ENCODE peak calls at places on chromosomes 6 and 20, in four cellular contexts. C is uterus; Z is CD8-positive, alpha-beta T cell; M is hepatocyte. Y is an unnamed sample. For H3K36me3, the result is how much of the 10 kb centered on the place peaks cover.

GRCh38 chr6:30963641-30964040 is 19.9 kb upstream of the MUC21 start:
- DNase-seq in C (no peak), Z (no peak), M (no peak), Y (no peak)

GRCh38 chr20:54611701-54612487 is 136.5 kb downstream of the DOK5 start:
- DNase-seq in C (no peak), Z (no peak), M (peak), Y (no peak)

GRCh38 chr6:165656581-165657324 is 6.3 kb downstream of the PDE10A start:
- DNase-seq in C (no peak), Z (no peak), M (no peak), Y (no peak)

GRCh38 chr20:32566379-32567374 is 18.5 kb downstream of the NOL4L start:
- DNase-seq in C (no peak), Z (no peak), M (no peak), Y (no peak)

GRCh38 chr6:113328886-113329381 is 528.2 kb upstream of the MARCKS start:
- DNase-seq in C (peak), Z (no peak), M (no peak), Y (no peak)

GRCh38 chr6:31836676-31837611 is 9.4 kb downstream of the HSPA1B start:
- DNase-seq in C (no peak), Z (no peak), M (peak), Y (no peak)

GRCh38 chr6:44062105-44062770 is 65.0 kb downstream of the MRPL14 start:
- DNase-seq in C (no peak), Z (no peak), M (no peak), Y (no peak)

GRCh38 chr6:156780117-156780641 is 3.0 kb downstream of the ARID1B start:
- DNase-seq in C (no peak), Z (peak), M (peak), Y (peak)

GRCh38 chr6:73299171-73300073 is 36.4 kb upstream of the KHDC1 start:
- DNase-seq in C (no peak), Z (no peak), M (no peak), Y (no peak)

GRCh38 chr6:112096901-112097300 is 9.5 kb downstream of the FAM229B start:
- DNase-seq in C (no peak), Z (no peak), M (no peak), Y (no peak)

GRCh38 chr6:11426571-11426970 is 111.0 kb upstream of the TMEM170B start:
- DNase-seq in C (no peak), Z (no peak), M (no peak), Y (no peak)

GRCh38 chr6:56278186-56278585 is 30.8 kb upstream of the COL21A1 start:
- DNase-seq in C (no peak), Z (no peak), M (peak), Y (no peak)

GRCh38 chr20:51532577-51533191 is 9.8 kb downstream of the NFATC2 start:
- DNase-seq in C (no peak), Z (no peak), M (no peak), Y (no peak)

GRCh38 chr20:20492521-20493334 is 124.8 kb downstream of the INSM1 start:
- DNase-seq in C (no peak), Z (no peak), M (no peak), Y (no peak)

GRCh38 chr20:33864324-33864963 is 53.3 kb downstream of the CHMP4B start:
- DNase-seq in C (no peak), Z (no peak), M (no peak), Y (peak)

GRCh38 chr6:34322732-34323131 is 69.7 kb downstream of the NUDT3 start:
- DNase-seq in C (no peak), Z (no peak), M (no peak), Y (no peak)

GRCh38 chr6:41719796-41720620 is 15.4 kb downstream of the TFEB start:
- DNase-seq in C (no peak), Z (no peak), M (no peak), Y (no peak)

GRCh38 chr20:14055127-14055742 is 59.9 kb downstream of the MACROD2 start:
- DNase-seq in C (no peak), Z (no peak), M (peak), Y (no peak)

GRCh38 chr6:4319992-4320683 is 184.8 kb upstream of the ECI2 start:
- DNase-seq in C (no peak), Z (no peak), M (no peak), Y (no peak)

GRCh38 chr6:32214126-32214525 is 9.7 kb downstream of the NOTCH4 start:
- DNase-seq in C (no peak), Z (no peak), M (no peak), Y (no peak)

GRCh38 chr6:2768125-2768524 is 2.9 kb downstream of the WRNIP1 start:
- DNase-seq in C (no peak), Z (no peak), M (no peak), Y (no peak)

GRCh38 chr6:335146-335545 is 42.9 kb downstream of the DUSP22 start:
- DNase-seq in C (no peak), Z (no peak), M (no peak), Y (no peak)

GRCh38 chr20:10609276-10609675 is 64.5 kb downstream of the JAG1 start:
- DNase-seq in C (peak), Z (no peak), M (no peak), Y (no peak)

GRCh38 chr6:31197559-31198305 is 27.2 kb upstream of the POU5F1 start:
- DNase-seq in C (peak), Z (peak), M (peak), Y (peak)

GRCh38 chr20:23060629-23061028 is 11.2 kb upstream of the THBD start:
- DNase-seq in C (no peak), Z (no peak), M (no peak), Y (no peak)

GRCh38 chr20:13449868-13450441 is 188.8 kb downstream of the TASP1 start:
- DNase-seq in C (no peak), Z (no peak), M (no peak), Y (no peak)

GRCh38 chr6:12431023-12431422 is 140.9 kb downstream of the EDN1 start:
- DNase-seq in C (no peak), Z (no peak), M (no peak), Y (no peak)

GRCh38 chr20:2697768-2698167 is 5.2 kb downstream of the EBF4 start:
- DNase-seq in C (no peak), Z (peak), M (no peak), Y (no peak)

GRCh38 chr6:168884050-168884645 is 369.5 kb downstream of the THBS2 start:
- DNase-seq in C (no peak), Z (peak), M (no peak), Y (no peak)
- H3K27ac ChIP-seq in C (no peak), Z (peak), M (no peak), Y (no peak)

GRCh38 chr6:35733633-35734032 is 3.2 kb upstream of the ARMC12 start:
- DNase-seq in C (no peak), Z (no peak), M (no peak), Y (no peak)

GRCh38 chr6:35729722-35730121 is 7.1 kb upstream of the ARMC12 start:
- DNase-seq in C (no peak), Z (no peak), M (no peak), Y (no peak)

GRCh38 chr6:35731414-35731735 is 5.5 kb upstream of the ARMC12 start:
- DNase-seq in C (peak), Z (peak), M (peak), Y (peak)

GRCh38 chr6:35730745-35731413 is 6.0 kb upstream of the ARMC12 start:
- DNase-seq in C (no peak), Z (no peak), M (no peak), Y (no peak)

DNA sequence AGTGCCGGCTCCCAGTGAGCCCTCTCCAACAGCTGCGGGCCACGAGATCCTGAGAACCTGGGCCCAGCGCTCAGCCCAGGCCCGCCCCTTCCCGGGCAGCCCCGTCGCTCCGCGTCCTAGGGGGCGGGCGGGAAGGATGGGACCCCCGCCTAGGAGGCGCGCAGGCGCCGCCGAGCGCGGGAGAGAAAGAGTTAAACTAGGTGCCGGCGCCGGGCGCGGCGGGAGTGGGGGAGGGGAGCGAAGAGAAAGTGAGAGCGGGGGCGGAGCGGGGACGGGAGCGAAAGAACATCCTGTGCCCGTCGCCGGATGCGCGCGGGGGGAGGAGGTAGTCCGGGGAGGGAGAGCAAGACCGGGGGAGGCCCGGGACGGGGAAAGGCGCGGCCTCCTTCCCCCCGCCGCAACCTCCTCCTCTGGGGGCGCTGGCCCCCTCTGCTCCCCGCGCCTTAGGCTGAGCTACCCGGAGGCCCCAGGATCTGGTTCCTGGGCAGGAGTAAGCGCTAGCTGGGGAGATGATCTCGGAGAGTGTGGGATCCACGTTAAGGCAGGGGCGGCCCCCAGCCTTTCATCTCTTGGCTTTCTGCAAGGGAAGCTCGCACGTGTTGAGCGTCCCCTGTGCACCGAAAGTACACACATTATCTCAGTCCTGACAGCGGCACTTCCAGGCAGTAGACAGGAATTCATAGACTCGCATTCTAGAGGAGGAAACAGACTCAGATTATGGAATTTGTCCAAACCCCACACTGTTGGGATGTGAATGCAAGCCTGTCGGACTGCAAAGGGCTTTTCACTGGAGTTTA is 4.9 kb upstream of the ARMC12 start:
- DNase-seq in C (peak), Z (peak), M (peak), Y (peak)
- TF ChIP-seq CTCF in C (no peak), Z (peak), M (no peak), Y (peak)

GRCh38 chr20:3823881-3824280 is 3.5 kb downstream of the AP5S1 start:
- DNase-seq in C (no peak), Z (no peak), M (no peak), Y (no peak)
- H3K36me3 ChIP-seq in C (under half), Z (under half), M (under half), Y (under half)

GRCh38 chr20:50399003-50399916 is 110.9 kb upstream of the PTPN1 start:
- DNase-seq in C (peak), Z (no peak), M (peak), Y (no peak)

GRCh38 chr20:50400705-50401045 is 109.5 kb upstream of the PTPN1 start:
- DNase-seq in C (no peak), Z (no peak), M (no peak), Y (no peak)

GRCh38 chr20:50401047-50401586 is 109.1 kb upstream of the PTPN1 start:
- DNase-seq in C (no peak), Z (no peak), M (no peak), Y (no peak)

GRCh38 chr20:50398471-50399002 is 111.6 kb upstream of the PTPN1 start:
- DNase-seq in C (no peak), Z (no peak), M (no peak), Y (no peak)

DNA sequence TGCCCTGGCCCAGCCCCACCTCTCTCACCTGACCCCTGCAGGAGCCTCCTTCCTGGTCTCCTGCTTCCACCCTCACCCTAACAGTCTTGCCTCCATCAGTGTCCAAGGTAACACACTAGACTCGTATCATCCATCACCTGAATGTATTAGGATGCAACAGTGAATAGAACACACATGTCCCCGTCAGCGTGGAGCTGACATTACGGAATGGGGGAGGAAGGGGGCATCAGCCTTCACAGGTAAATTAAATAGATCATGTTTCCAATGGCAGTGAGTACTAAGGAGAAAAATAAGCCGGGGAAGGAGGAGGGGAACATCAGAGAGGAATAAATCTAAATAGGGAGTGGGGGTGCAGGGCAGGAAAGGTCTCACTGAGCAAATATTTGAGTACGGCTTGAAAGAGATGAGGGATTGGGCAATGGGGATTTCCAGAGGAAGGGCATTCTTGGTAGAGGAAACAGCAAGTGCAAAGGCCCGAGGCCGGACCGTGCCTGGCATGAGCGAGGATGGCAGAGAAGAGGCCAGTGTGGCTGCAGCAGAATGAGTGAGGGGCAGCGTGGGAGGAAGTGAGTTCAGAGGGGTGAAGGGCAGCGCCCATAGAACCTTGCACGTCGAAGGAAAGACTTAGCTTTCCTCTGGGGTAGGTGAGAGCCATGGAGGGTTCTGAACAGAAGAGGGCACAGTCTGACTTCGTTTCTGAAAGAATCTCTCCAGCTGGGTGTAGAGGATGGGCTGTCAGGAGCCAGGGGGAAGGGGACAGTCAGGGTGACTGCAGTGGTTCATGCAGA is 110.1 kb upstream of the PTPN1 start:
- DNase-seq in C (no peak), Z (no peak), M (no peak), Y (no peak)
- H3K27ac ChIP-seq in C (peak), Z (no peak), M (no peak), Y (no peak)

GRCh38 chr20:37901667-37902503 is 1.0 kb upstream of the VSTM2L start:
- DNase-seq in C (peak), Z (no peak), M (peak), Y (peak)
- TF ChIP-seq CTCF in C (no peak), Z (no peak), M (peak), Y (peak)

DNA sequence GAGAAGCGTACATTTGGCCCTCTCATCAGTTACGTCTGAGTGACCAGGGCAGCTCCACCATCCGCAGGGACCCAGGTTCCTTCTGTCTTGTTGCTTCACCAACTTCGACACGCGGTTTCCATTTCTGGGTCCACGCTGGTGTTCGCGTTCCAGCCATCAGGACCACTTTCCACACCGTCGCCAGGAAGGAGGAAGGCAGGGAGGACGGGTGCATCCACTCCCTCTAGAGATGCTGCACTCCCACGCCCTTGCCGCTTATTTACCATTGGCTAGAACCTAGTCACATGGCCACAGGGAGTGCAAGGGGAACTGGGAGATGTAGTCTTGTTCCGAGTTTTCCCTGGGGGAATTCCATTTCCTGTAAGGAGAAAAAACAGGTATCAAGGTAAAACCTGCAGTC is 33.2 kb upstream of the SNX9 start:
- DNase-seq in C (no peak), Z (no peak), M (no peak), Y (peak)
- H3K36me3 ChIP-seq in C (under half), Z (under half), M (under half), Y (under half)

GRCh38 chr20:37492096-37492625 is 28.9 kb upstream of the NNAT start:
- DNase-seq in C (no peak), Z (no peak), M (no peak), Y (no peak)

GRCh38 chr20:37492945-37493344 is 28.1 kb upstream of the NNAT start:
- DNase-seq in C (no peak), Z (no peak), M (no peak), Y (no peak)

GRCh38 chr20:37494796-37495195 is 26.3 kb upstream of the NNAT start:
- DNase-seq in C (no peak), Z (no peak), M (no peak), Y (peak)

GRCh38 chr20:37490670-37491350 is 30.2 kb upstream of the NNAT start:
- DNase-seq in C (no peak), Z (no peak), M (no peak), Y (no peak)

GRCh38 chr20:37494301-37494700 is 26.7 kb upstream of the NNAT start:
- DNase-seq in C (no peak), Z (no peak), M (no peak), Y (no peak)
- H3K27ac ChIP-seq in C (no peak), Z (no peak), M (no peak), Y (no peak)

Y was measured in WERI-Rb-1.